ENCODE peak calls at places on chromosomes 7 and 10, in six cellular contexts. J, A, U, W, P and V are unnamed samples. For H3K36me3, the result is how much of the 10 kb centered on the place peaks cover.

GRCh38 chr10:61973923-61974322 is 72.4 kb downstream of the ARID5B start:
- DNase-seq in P (no peak), W (no peak), A (no peak), U (no peak), J (no peak), V (no peak)

GRCh38 chr10:100882681-100883321 is 30.0 kb upstream of the SLF2 start:
- DNase-seq in P (no peak), J (no peak), A (no peak), U (no peak), W (no peak), V (peak)

GRCh38 chr10:38027992-38028391 is 17.5 kb downstream of the ZNF33A start:
- DNase-seq in U (no peak), W (no peak), A (no peak), P (no peak), J (no peak), V (peak)

GRCh38 chr7:134514106-134514505 is 13.3 kb upstream of the AKR1B10 start:
- DNase-seq in J (no peak), A (no peak), W (no peak), P (no peak), U (no peak), V (no peak)

GRCh38 chr10:35696392-35696791 is 54.3 kb upstream of the FZD8 start:
- DNase-seq in P (no peak), W (no peak), U (no peak), J (no peak), A (no peak), V (no peak)

GRCh38 chr7:102284399-102284798 is 2.3 kb upstream of the SH2B2 start:
- DNase-seq in U (no peak), W (peak), A (no peak), P (no peak), J (no peak), V (no peak)

GRCh38 chr10:482036-482435 is 207.4 kb downstream of the DIP2C start:
- DNase-seq in U (no peak), P (no peak), A (no peak), J (no peak), W (peak), V (no peak)

GRCh38 chr10:70743879-70744278 is 41.3 kb downstream of the TBATA start:
- DNase-seq in W (no peak), J (no peak), A (no peak), P (no peak), U (no peak), V (no peak)

GRCh38 chr10:1033601-1034000 is 7.9 kb upstream of the IDI2 start:
- DNase-seq in J (no peak), U (no peak), W (no peak), A (no peak), P (no peak), V (no peak)

GRCh38 chr10:86082556-86082955 is 284.0 kb downstream of the GRID1 start:
- DNase-seq in A (peak), W (no peak), P (no peak), J (no peak), U (no peak), V (no peak)

GRCh38 chr7:50821457-50821977 is 38.8 kb upstream of the GRB10 start:
- DNase-seq in J (no peak), P (no peak), W (no peak), U (peak), A (no peak), V (peak)

GRCh38 chr7:88758355-88759215 is 915 bp upstream of the ZNF804B start:
- DNase-seq in A (no peak), W (no peak), U (no peak), P (peak), J (no peak), V (no peak)

GRCh38 chr7:104064969-104065387 is 75.5 kb upstream of the RELN start:
- DNase-seq in A (no peak), P (no peak), J (no peak), U (no peak), W (no peak), V (no peak)

GRCh38 chr10:11468126-11468742 is 143.2 kb downstream of the USP6NL start:
- DNase-seq in A (no peak), P (no peak), W (no peak), U (no peak), J (no peak), V (peak)

GRCh38 chr7:6210973-6211372 is 61.5 kb downstream of the CYTH3 start:
- DNase-seq in J (no peak), P (no peak), A (no peak), W (no peak), U (no peak), V (no peak)

GRCh38 chr10:89283988-89284475 is 17.8 kb upstream of the IFIT2 start:
- DNase-seq in U (no peak), P (peak), W (peak), J (no peak), A (no peak), V (peak)

GRCh38 chr10:114681542-114681941 is 23.5 kb upstream of the ABLIM1 start:
- DNase-seq in J (no peak), W (no peak), P (no peak), U (no peak), A (no peak), V (peak)

GRCh38 chr10:614341-614664 is 75.2 kb downstream of the DIP2C start:
- DNase-seq in J (no peak), P (no peak), W (no peak), U (no peak), A (no peak), V (no peak)

GRCh38 chr10:118572286-118573041 is 23.0 kb downstream of the PRLHR start:
- DNase-seq in A (no peak), U (no peak), P (no peak), J (no peak), W (no peak), V (no peak)

GRCh38 chr7:70071786-70072185 is 473.5 kb downstream of the AUTS2 start:
- DNase-seq in W (no peak), J (no peak), A (no peak), U (no peak), P (no peak), V (no peak)

GRCh38 chr10:129743738-129744133 is 220.3 kb downstream of the EBF3 start:
- DNase-seq in J (no peak), U (no peak), W (peak), A (peak), P (no peak), V (no peak)

GRCh38 chr7:130649004-130649790 is 19.4 kb downstream of the COPG2 start:
- DNase-seq in A (no peak), U (no peak), W (no peak), J (no peak), P (no peak), V (peak)

GRCh38 chr10:79063661-79064490 is 4.9 kb upstream of the ZMIZ1 start:
- DNase-seq in A (peak), P (no peak), U (no peak), J (no peak), W (peak), V (no peak)

GRCh38 chr10:121080324-121080807 is 229.2 kb downstream of the WDR11 start:
- DNase-seq in J (no peak), A (no peak), W (peak), U (no peak), P (peak), V (no peak)

GRCh38 chr10:133294189-133294588 is 14.5 kb downstream of the TUBGCP2 start:
- DNase-seq in W (no peak), J (no peak), P (no peak), U (no peak), A (no peak), V (no peak)

GRCh38 chr10:114061794-114062193 is 18.1 kb downstream of the ADRB1 start:
- DNase-seq in P (no peak), J (no peak), A (no peak), W (no peak), U (no peak), V (no peak)

GRCh38 chr10:105885495-105885894 is 1244.4 kb downstream of the SORCS3 start:
- DNase-seq in U (no peak), A (no peak), J (no peak), P (no peak), W (no peak), V (no peak)

GRCh38 chr10:91163709-91164474 is 56.6 kb upstream of the PCGF5 start:
- DNase-seq in A (peak), P (peak), J (peak), W (peak), U (peak), V (peak)

GRCh38 chr7:155438778-155439177 is 19.2 kb upstream of the EN2 start:
- DNase-seq in U (no peak), W (no peak), P (no peak), A (no peak), J (no peak), V (no peak)

GRCh38 chr10:100878291-100878910 is 34.4 kb upstream of the SLF2 start:
- DNase-seq in J (no peak), W (peak), U (peak), A (no peak), P (peak), V (peak)

GRCh38 chr7:100745184-100745583 is 11.8 kb downstream of the ZAN start:
- DNase-seq in U (no peak), W (peak), P (peak), J (no peak), A (peak), V (peak)

GRCh38 chr7:139058963-139059362 is 23.1 kb upstream of the ZC3HAV1L start:
- DNase-seq in J (no peak), U (no peak), P (no peak), A (no peak), W (no peak), V (peak)

GRCh38 chr10:121526801-121527221 is 71.4 kb downstream of the FGFR2 start:
- DNase-seq in W (no peak), P (no peak), J (no peak), A (no peak), U (no peak), V (no peak)

GRCh38 chr10:27742195-27742925 is 3.3 kb downstream of the MKX start:
- DNase-seq in J (peak), A (peak), U (peak), P (peak), W (peak), V (peak)

GRCh38 chr10:47368431-47369180 is 15.5 kb downstream of the ZNF488 start:
- DNase-seq in P (no peak), A (peak), J (no peak), U (no peak), W (peak), V (no peak)

GRCh38 chr7:44131173-44132009 is 8.0 kb upstream of the POLD2 start:
- DNase-seq in A (no peak), U (peak), W (no peak), J (no peak), P (peak), V (no peak)

DNA sequence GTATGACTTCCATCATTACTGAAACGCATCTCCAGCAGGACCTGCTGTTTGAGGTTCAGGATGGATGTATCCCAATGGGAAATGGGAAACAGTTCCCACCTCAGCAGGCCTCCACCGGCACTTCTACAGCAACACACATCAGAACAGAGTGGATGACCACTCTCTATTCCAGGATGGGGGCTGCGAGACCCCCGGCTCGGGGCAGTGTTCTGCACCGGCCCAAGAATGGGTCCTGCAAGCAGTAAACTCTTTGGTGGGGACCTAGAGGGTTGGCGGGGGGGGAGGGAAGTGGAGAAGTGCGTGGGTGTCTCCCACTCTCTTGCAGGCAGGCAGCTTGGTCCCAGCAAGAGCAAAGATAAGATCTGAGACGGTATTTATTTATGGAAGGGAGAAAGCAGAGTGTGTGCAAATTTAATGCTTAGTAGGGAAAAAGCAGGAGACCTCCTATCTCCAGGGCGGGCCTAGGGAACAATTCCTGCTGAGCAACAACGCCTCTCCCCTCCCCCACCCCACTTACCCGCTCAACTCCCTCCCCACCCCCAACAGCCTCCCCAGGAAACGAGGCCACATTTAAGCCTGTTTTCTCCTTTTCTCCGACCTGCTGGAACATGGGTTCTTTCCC is 4.0 kb downstream of the SFMBT2 start:
- DNase-seq in P (no peak), U (no peak), J (no peak), A (no peak), W (no peak), V (no peak)
- H3K36me3 ChIP-seq in P (under half), U (under half), J (under half), A (under half), W (under half), V (under half)

GRCh38 chr10:127252818-127253217 is 56.4 kb upstream of the INSYN2A start:
- DNase-seq in U (no peak), P (no peak), J (no peak), A (no peak), W (no peak), V (no peak)

GRCh38 chr10:127259385-127259784 is 63.0 kb upstream of the INSYN2A start:
- DNase-seq in A (no peak), P (no peak), W (no peak), U (no peak), J (no peak), V (no peak)

DNA sequence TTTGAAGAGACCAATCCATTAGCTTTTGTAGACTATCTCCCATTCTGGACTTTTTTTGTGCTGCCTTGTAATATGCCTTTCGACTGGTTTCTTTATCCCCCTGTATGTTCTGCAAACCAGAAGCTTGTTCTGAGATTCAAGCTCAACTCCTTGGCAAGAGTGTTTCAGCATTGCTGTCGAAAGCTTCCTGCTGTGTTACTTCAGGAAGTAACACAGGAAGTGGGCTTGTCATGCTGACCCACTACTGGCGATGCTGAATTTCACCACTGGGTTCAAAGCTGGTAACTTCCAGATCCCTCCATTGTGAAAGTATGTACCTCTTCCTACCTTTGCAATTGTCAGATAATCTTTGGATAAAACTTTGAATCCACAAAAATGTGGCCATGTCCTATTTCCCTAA is 57.9 kb upstream of the INSYN2A start:
- DNase-seq in J (no peak), A (no peak), W (no peak), U (no peak), P (no peak), V (no peak)
- TF ChIP-seq CTCF in J (no peak), A (no peak), W (no peak), U (no peak), P (no peak), V (no peak)

GRCh38 chr10:32318476-32318896 is 28.5 kb downstream of the EPC1 start:
- DNase-seq in J (no peak), U (no peak), P (no peak), W (no peak), A (no peak), V (no peak)

GRCh38 chr10:32317795-32318194 is 29.2 kb downstream of the EPC1 start:
- DNase-seq in P (no peak), U (no peak), J (no peak), W (no peak), A (no peak), V (no peak)

GRCh38 chr10:32314588-32314987 is 32.4 kb downstream of the EPC1 start:
- DNase-seq in J (no peak), W (no peak), A (no peak), U (no peak), P (peak), V (no peak)

GRCh38 chr10:32321016-32321631 is 25.8 kb downstream of the EPC1 start:
- DNase-seq in P (no peak), A (no peak), J (no peak), U (no peak), W (no peak), V (no peak)

DNA sequence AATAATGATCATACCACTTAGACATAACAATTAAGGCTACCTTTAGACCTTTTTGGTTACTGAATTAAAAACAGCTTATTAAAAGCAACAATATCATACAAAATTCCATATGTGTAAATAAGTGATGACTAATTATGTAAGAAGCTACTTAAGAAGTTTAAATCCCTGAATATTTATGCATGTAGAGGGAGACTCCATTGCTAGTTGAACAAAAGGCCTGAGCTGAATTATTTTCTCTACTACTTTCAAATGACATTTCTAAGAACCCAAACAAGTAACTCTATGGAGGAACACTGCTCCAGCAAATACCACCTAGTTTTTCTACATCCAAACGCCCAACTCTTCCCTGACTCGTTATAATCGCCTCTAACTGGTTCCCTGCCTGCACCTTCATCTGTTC is 31.5 kb downstream of the EPC1 start:
- DNase-seq in P (no peak), W (no peak), J (no peak), U (no peak), A (no peak), V (no peak)
- H3K36me3 ChIP-seq in P (under half), W (under half), J (under half), U (under half), A (under half), V (under half)

DNA sequence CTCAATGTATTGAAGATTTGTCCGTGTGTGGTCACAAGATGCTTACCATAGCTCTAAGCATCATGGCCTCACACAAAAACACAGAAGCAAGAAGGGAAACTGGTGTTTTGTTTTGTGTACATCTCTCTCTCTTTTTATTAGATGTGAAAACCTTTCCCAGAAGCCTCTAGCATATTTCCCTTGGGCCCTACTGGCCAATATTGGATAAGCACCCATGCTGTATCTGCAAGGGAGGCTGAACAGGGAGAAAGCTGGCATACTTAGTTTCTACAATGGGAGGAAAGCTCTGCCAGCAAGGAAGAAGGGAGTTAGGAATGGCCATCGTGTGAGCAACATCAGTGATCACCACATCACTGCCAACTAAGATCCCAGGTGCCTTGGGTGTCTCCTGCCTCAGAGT is 9.6 kb upstream of the NAMPT start:
- DNase-seq in U (no peak), A (no peak), J (no peak), W (no peak), P (no peak), V (no peak)
- TF ChIP-seq CTCF in U (peak), A (no peak), J (no peak), W (no peak), P (peak), V (peak)

DNA sequence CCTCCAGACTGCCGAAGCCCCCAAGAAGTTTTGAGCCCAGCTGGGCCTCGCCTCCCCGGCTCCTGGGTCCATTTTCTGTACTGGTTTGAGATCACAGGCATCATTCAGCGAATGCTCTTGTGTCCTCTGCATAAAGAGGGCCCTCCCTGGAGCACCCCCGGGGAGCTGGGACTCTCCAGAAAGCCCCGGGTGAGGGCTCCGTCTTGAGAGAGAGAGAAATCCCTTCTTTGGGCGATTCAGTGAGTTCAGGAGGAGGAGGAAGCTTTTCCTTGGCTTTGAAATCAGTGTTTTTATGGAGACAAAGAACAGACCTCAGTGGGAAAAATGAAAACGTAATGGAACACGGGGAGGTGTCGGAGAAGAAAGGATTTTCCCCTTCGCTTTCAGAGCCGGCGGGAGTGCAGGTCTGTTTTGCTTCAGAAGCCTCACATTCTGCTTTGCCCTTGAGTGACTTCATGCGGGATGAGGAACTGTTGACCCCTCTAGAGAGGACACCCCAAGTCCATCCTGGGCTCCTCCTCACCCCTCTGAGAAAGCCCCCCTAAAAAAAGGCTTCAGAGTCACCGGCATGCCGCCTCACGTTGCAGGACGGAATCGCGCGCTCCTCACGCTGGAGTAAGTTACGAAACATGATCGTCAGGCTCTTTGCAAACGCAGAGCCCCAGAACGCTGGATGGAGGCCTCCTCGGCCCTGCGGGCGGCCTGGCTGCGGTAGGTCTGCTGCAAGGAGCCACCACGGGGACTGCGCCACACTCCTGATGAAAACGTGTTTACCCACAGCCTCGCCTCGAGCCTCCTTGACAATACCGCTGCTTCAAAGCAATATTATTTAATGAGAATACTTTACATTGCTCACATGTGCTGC is 8.5 kb upstream of the AP5Z1 start:
- DNase-seq in A (no peak), J (no peak), U (no peak), W (no peak), P (no peak), V (no peak)
- H3K36me3 ChIP-seq in A (half or more), J (under half), U (under half), W (under half), P (under half), V (half or more)

GRCh38 chr7:1019789-1020610 is 24.3 kb upstream of the GPR146 start:
- DNase-seq in A (no peak), U (no peak), P (no peak), W (no peak), J (no peak), V (no peak)

GRCh38 chr7:1021366-1021765 is 23.0 kb upstream of the GPR146 start:
- DNase-seq in A (no peak), U (no peak), W (no peak), J (no peak), P (no peak), V (no peak)

GRCh38 chr7:1022356-1022755 is 22.0 kb upstream of the GPR146 start:
- DNase-seq in W (no peak), U (no peak), P (no peak), J (no peak), A (no peak), V (no peak)

GRCh38 chr7:1021931-1022330 is 22.4 kb upstream of the GPR146 start:
- DNase-seq in A (no peak), W (no peak), U (no peak), P (no peak), J (no peak), V (no peak)

GRCh38 chr7:1020849-1021251 is 23.5 kb upstream of the GPR146 start:
- DNase-seq in P (no peak), J (no peak), U (no peak), W (no peak), A (no peak), V (no peak)
- TF ChIP-seq CTCF in P (peak), J (no peak), U (no peak), W (no peak), A (peak), V (no peak)

GRCh38 chr10:127000598-127000997 is 95.4 kb downstream of the DOCK1 start:
- DNase-seq in P (no peak), U (no peak), J (no peak), A (no peak), W (no peak), V (no peak)
- H3K36me3 ChIP-seq in P (under half), U (under half), J (under half), A (half or more), W (under half), V (under half)